ENCODE peak calls at places on chromosomes 13 and 19, in eight cellular contexts. K, V, M, W, A, T, L and O are unnamed samples.

GRCh38 chr19:16402076-16402475 is 69.7 kb downstream of the EPS15L1 start:
- DNase-seq in K (no peak), V (no peak), M (no peak), W (no peak), A (no peak), T (no peak), L (no peak), O (no peak)

GRCh38 chr19:47428177-47428894 is 9.0 kb upstream of the MEIS3 start:
- DNase-seq in K (peak; percentile 86), V (peak; percentile 79), M (peak; percentile 96), W (peak; percentile 73), A (peak; percentile 73), T (peak; percentile 100), L (peak; percentile 68), O (peak; percentile 90)

GRCh38 chr13:99656843-99657506 is 155.7 kb downstream of the TM9SF2 start:
- DNase-seq in K (no peak), V (no peak), M (no peak), W (no peak), A (no peak), T (peak; percentile 42), L (no peak), O (no peak)

GRCh38 chr19:4712771-4713170 is 10.9 kb downstream of the DPP9 start:
- DNase-seq in K (no peak), V (no peak), M (no peak), W (no peak), A (no peak), T (no peak), L (no peak), O (no peak)

GRCh38 chr19:17235618-17236413 is 9.8 kb downstream of the OCEL1 start:
- DNase-seq in K (peak; percentile 72), V (no peak), M (peak; percentile 89), W (peak; percentile 85), A (peak; percentile 77), T (peak; percentile 80), L (no peak), O (no peak)

GRCh38 chr13:21759503-21759902 is 88.6 kb downstream of the FGF9 start:
- DNase-seq in K (no peak), V (no peak), M (no peak), W (no peak), A (no peak), T (no peak), L (no peak), O (no peak)

GRCh38 chr13:79282976-79283375 is 123.1 kb downstream of the RBM26 start:
- DNase-seq in K (peak; percentile 8), V (no peak), M (no peak), W (no peak), A (no peak), T (no peak), L (no peak), O (no peak)

GRCh38 chr19:58305932-58306323 is 751 bp downstream of the ERVK3-1 start:
- DNase-seq in K (no peak), V (no peak), M (peak; percentile 52), W (no peak), A (no peak), T (no peak), L (no peak), O (no peak)

GRCh38 chr13:52723181-52723580 is 16.4 kb downstream of the CNMD start:
- DNase-seq in K (no peak), V (no peak), M (no peak), W (no peak), A (no peak), T (no peak), L (no peak), O (no peak)

GRCh38 chr13:43005460-43006236 is 13.6 kb upstream of the EPSTI1 start:
- DNase-seq in K (peak; percentile 14), V (peak; percentile 32), M (no peak), W (no peak), A (no peak), T (peak; percentile 32), L (no peak), O (peak; percentile 63)

GRCh38 chr13:43006893-43007631 is 15.0 kb upstream of the EPSTI1 start:
- DNase-seq in K (peak; percentile 52), V (peak; percentile 63), M (no peak), W (no peak), A (no peak), T (no peak), L (no peak), O (peak; percentile 80)

GRCh38 chr13:43009506-43009905 is 13.9 kb upstream of the DNAJC15 start:
- DNase-seq in K (peak; percentile 61), V (no peak), M (no peak), W (no peak), A (no peak), T (no peak), L (no peak), O (no peak)

GRCh38 chr13:43003729-43004128 is 11.7 kb upstream of the EPSTI1 start:
- DNase-seq in K (no peak), V (no peak), M (no peak), W (no peak), A (no peak), T (no peak), L (no peak), O (no peak)

DNA sequence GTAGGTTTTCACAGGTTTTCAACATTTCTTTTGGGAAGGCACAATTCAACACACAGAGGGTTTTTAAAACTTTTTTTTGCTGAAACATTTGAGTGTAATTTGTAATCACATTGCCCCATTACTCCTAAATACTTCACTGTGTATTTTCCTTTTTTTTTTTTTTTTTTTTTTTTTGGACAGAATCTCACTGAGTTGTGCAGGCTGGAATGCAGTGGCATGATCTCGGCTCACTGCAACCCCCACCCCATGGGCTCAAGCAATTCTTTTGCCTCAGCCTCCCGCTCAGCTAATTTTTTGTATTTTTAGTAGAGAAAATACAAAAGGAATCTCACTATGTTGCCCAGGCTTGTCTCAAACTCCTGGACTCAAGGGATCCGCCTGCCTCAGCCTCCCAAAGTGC is 14.8 kb upstream of the DNAJC15 start:
- DNase-seq in K (no peak), V (no peak), M (no peak), W (no peak), A (no peak), T (no peak), L (no peak), O (no peak)
- H3K4me3 ChIP-seq in K (no peak overlapping the region), V (no peak overlapping the region), M (no peak overlapping the region), W (no peak overlapping the region), A (no peak overlapping the region), T (no peak overlapping the region), L (no peak overlapping the region), O (no peak overlapping the region)

DNA sequence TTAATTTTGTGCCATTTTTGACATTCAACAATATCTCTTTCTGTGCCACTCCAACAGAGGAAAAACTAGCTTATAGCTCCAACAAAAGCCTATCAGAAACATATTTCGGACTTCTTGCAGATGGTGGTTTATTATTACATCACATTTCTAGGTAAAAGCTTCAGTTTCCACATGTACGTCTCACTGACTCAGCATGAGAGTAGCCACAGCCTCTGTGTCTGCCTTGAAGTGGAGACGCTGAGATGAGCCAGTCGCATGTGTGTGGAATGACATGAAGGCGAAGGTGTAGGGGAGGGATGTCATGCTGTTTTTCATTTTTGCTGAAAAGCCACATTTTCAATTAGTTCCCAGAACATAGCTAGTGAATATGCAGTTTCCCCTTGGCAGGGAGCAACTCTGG is 598.6 kb downstream of the EFNB2 start:
- DNase-seq in K (no peak), V (peak; percentile 28), M (no peak), W (no peak), A (no peak), T (no peak), L (no peak), O (no peak)
- H3K4me3 ChIP-seq in K (no peak overlapping the region), V (no peak overlapping the region), M (no peak overlapping the region), W (no peak overlapping the region), A (no peak overlapping the region), T (no peak overlapping the region), L (no peak overlapping the region), O (no peak overlapping the region)

GRCh38 chr13:109781384-109782065 is 4.9 kb downstream of the IRS2 start:
- DNase-seq in K (no peak), V (no peak), M (no peak), W (peak; percentile 36), A (peak; percentile 47), T (peak; percentile 71), L (no peak), O (no peak)
- H3K4me3 ChIP-seq in K (peak overlapping the region; percentile 41), V (peak overlapping the region; percentile 58), M (no peak overlapping the region), W (no peak overlapping the region), A (peak overlapping the region; percentile 84), T (peak overlapping the region; percentile 82), L (peak overlapping the region; percentile 80), O (peak overlapping the region; percentile 76)

GRCh38 chr19:38737297-38737865 is 6.9 kb downstream of the CAPN12 start:
- DNase-seq in K (no peak), V (no peak), M (peak; percentile 1), W (no peak), A (no peak), T (no peak), L (no peak), O (no peak)
- H3K4me3 ChIP-seq in K (no peak overlapping the region), V (no peak overlapping the region), M (no peak overlapping the region), W (no peak overlapping the region), A (peak overlapping the region; percentile 15), T (no peak overlapping the region), L (no peak overlapping the region), O (no peak overlapping the region)

DNA sequence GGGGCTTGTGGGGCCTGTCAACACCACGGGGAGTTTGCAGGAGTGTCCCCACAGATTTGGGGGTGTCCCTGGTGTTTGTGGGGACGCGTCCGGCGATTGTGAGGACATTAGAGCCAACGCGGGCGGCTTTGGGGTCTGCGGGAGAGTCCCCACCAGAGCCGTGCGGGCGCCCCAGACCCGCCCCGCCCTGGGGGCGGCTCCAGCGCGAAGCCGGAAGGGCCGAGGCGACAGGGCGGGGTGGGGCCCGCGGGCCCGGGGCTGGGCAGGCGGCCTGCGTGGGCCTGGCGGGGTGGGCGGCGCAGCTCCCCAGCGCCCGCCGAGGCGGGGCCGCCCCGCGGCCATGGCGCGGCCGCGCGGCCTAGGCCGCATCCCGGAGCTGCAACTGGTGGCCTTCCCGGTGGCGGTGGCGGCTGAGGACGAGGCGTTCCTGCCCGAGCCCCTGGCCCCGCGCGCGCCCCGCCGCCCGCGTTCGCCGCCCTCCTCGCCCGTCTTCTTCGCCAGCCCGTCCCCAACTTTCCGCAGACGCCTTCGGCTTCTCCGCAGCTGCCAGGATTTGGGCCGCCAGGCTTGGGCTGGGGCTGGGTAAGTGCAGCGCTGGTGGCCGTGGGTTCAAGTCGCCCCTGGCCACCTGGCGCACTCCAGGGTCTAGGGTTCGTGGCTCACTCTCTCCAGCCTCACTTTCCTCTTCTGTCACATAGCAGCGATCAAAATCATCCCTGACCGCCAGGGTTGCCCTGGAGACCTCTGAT is 10.3 kb downstream of the PDE4A start:
- DNase-seq in K (peak; percentile 43), V (no peak), M (peak; percentile 52), W (peak; percentile 85), A (peak; percentile 77), T (no peak), L (no peak), O (no peak)
- H3K4me3 ChIP-seq in K (peak overlapping the region; percentile 69), V (peak overlapping the region; percentile 28), M (peak overlapping the region; percentile 68), W (peak overlapping the region; percentile 20), A (peak overlapping the region; percentile 72), T (no peak overlapping the region), L (peak overlapping the region; percentile 84), O (peak overlapping the region; percentile 22)

GRCh38 chr19:41206926-41207750 is 11.9 kb upstream of the AXL start:
- DNase-seq in K (peak; percentile 62), V (no peak), M (no peak), W (peak; percentile 56), A (peak; percentile 34), T (no peak), L (peak; percentile 62), O (no peak)
- H3K4me3 ChIP-seq in K (no peak overlapping the region), V (no peak overlapping the region), M (no peak overlapping the region), W (no peak overlapping the region), A (no peak overlapping the region), T (no peak overlapping the region), L (peak overlapping the region; percentile 35), O (no peak overlapping the region)